ENCODE peak calls at places on chromosomes 13 and 19, in ten cellular contexts. C, U, X, W, L, J, D, F, V and T are unnamed samples. For H3K9me3, the result is how much of the 10 kb centered on the place peaks cover.

GRCh38 chr19:6529937-6530384 is 865 bp upstream of the TNFSF9 start:
- DNase-seq in W (no peak), C (no peak), U (no peak), L (no peak), F (no peak), V (no peak), X (no peak), J (no peak), D (no peak), T (no peak)

GRCh38 chr13:30869491-30869890 is 36.6 kb upstream of the MEDAG start:
- DNase-seq in L (no peak), X (no peak), U (peak), D (no peak), V (no peak), C (no peak), F (no peak), J (no peak), W (peak), T (peak)

GRCh38 chr13:95564948-95565347 is 12.4 kb downstream of the CLDN10 start:
- DNase-seq in V (no peak), F (no peak), X (no peak), W (peak), D (no peak), U (no peak), J (no peak), L (no peak), C (no peak), T (no peak)

GRCh38 chr19:5937550-5937949 is 23.5 kb downstream of the CAPS start:
- DNase-seq in L (no peak), W (no peak), X (no peak), F (no peak), J (no peak), D (no peak), C (no peak), U (no peak), V (no peak), T (no peak)

GRCh38 chr13:102799544-102800144 is 725 bp downstream of the BIVM start:
- DNase-seq in F (peak), U (peak), C (peak), X (no peak), D (no peak), J (peak), V (peak), L (no peak), W (peak), T (peak)

GRCh38 chr13:114089341-114089740 is 43.1 kb downstream of the RASA3 start:
- DNase-seq in D (peak), L (peak), J (peak), V (no peak), X (no peak), U (no peak), W (no peak), C (no peak), F (no peak), T (peak)

GRCh38 chr19:30320466-30320865 is 51.7 kb upstream of the ZNF536 start:
- DNase-seq in D (no peak), F (no peak), L (peak), W (no peak), X (no peak), U (no peak), C (no peak), V (no peak), J (no peak), T (no peak)

GRCh38 chr19:44788971-44789370 is 11.3 kb downstream of the CBLC start:
- DNase-seq in C (no peak), L (no peak), J (no peak), X (no peak), V (no peak), W (no peak), F (no peak), U (no peak), D (no peak), T (no peak)

GRCh38 chr19:19186742-19187141 is 5.2 kb downstream of the BORCS8 start:
- DNase-seq in W (no peak), D (no peak), F (no peak), C (no peak), U (no peak), V (no peak), X (no peak), J (no peak), L (no peak), T (no peak)

GRCh38 chr13:97259787-97260641 is 37.9 kb downstream of the MBNL2 start:
- DNase-seq in V (peak), L (peak), X (no peak), D (no peak), F (no peak), J (no peak), C (no peak), U (peak), W (peak), T (peak)

GRCh38 chr13:43988302-43988701 is 108.6 kb downstream of the LACC1 start:
- DNase-seq in U (no peak), W (no peak), J (no peak), D (no peak), L (no peak), C (no peak), X (no peak), F (no peak), V (no peak), T (no peak)

GRCh38 chr13:69903081-69903480 is 204.5 kb upstream of the ATXN8OS start:
- DNase-seq in F (no peak), W (no peak), L (no peak), J (no peak), X (no peak), U (no peak), D (no peak), V (no peak), C (no peak), T (no peak)

GRCh38 chr13:50715402-50716146 is 127.9 kb downstream of the DLEU7 start:
- DNase-seq in J (no peak), V (no peak), X (no peak), L (peak), W (no peak), D (no peak), F (no peak), U (peak), C (no peak), T (peak)

GRCh38 chr19:18120127-18120526 is 22.5 kb downstream of the MAST3 start:
- DNase-seq in D (no peak), W (no peak), F (no peak), X (no peak), L (no peak), C (no peak), U (no peak), J (no peak), V (no peak), T (no peak)

GRCh38 chr19:18118420-18119242 is 21.1 kb downstream of the MAST3 start:
- DNase-seq in F (peak), L (no peak), C (no peak), U (no peak), V (no peak), W (peak), X (no peak), J (no peak), D (no peak), T (no peak)

GRCh38 chr19:18119243-18120105 is 21.9 kb downstream of the MAST3 start:
- DNase-seq in U (no peak), W (no peak), F (no peak), X (no peak), D (no peak), C (no peak), J (no peak), L (no peak), V (no peak), T (no peak)

GRCh38 chr19:18117364-18117691 is 19.8 kb downstream of the MAST3 start:
- DNase-seq in L (no peak), F (no peak), U (no peak), J (no peak), W (no peak), V (no peak), X (no peak), D (no peak), C (no peak), T (no peak)

GRCh38 chr19:18117692-18118378 is 20.3 kb downstream of the MAST3 start:
- DNase-seq in V (peak), J (peak), W (peak), X (peak), D (peak), F (peak), C (peak), L (peak), U (peak), T (peak)
- TF ChIP-seq CTCF in V (no peak), J (no peak), W (peak), X (no peak), D (no peak), F (no peak), C (no peak), L (no peak), U (no peak), T (no peak)

DNA sequence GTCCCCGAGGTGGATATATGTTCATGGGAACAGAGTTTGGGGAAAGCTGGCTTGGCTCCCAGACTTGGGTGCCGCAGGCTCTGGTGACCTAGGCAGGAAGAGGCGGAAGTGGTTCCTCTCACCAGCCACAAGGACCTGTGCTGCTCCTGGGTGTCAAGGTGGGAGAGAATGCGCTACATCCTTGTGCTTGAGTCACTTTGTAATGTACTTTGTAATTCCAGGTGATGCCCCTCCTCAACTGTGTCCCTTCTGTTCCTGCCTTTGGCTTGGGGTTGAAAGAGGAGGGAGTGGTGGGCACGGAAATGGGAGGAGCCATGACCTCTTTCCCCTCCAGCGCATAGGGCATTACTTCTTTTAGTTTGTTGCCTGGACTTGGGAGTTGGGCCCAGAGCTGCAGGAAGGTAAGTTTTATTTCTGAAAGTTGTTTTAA is 10.9 kb downstream of the GARRE1 start:
- DNase-seq in C (no peak), X (peak), U (peak), F (peak), D (peak), J (no peak), L (no peak), W (no peak), V (no peak), T (no peak)
- TF ChIP-seq POLR2A in C (no peak), X (no peak), U (peak), F (no peak), D (peak), J (no peak), L (no peak), W (no peak), V (no peak), T (peak)

GRCh38 chr19:58212336-58213074 is 16.2 kb upstream of the ZNF544 start:
- DNase-seq in D (no peak), V (peak), W (no peak), F (no peak), C (no peak), J (no peak), L (no peak), X (no peak), U (no peak), T (no peak)

GRCh38 chr19:58218899-58219298 is 9.8 kb upstream of the ZNF544 start:
- DNase-seq in D (no peak), V (peak), C (no peak), W (no peak), F (no peak), L (no peak), U (no peak), J (no peak), X (no peak), T (no peak)

GRCh38 chr19:58213075-58213369 is 15.7 kb upstream of the ZNF544 start:
- DNase-seq in V (no peak), U (no peak), C (no peak), L (no peak), W (no peak), F (no peak), D (no peak), J (no peak), X (no peak), T (no peak)

GRCh38 chr19:58217069-58217481 is 11.6 kb upstream of the ZNF544 start:
- DNase-seq in L (no peak), F (no peak), V (no peak), X (no peak), U (no peak), J (no peak), W (no peak), C (no peak), D (no peak), T (no peak)

GRCh38 chr19:58217607-58218391 is 10.9 kb upstream of the ZNF544 start:
- DNase-seq in V (no peak), J (no peak), F (no peak), U (no peak), L (no peak), X (no peak), C (no peak), W (no peak), D (no peak), T (no peak)
- H3K9me3 ChIP-seq in V (half or more), J (half or more), F (under half), U (half or more), L (under half), X (half or more), C (under half), W (half or more), D (under half), T (under half)

DNA sequence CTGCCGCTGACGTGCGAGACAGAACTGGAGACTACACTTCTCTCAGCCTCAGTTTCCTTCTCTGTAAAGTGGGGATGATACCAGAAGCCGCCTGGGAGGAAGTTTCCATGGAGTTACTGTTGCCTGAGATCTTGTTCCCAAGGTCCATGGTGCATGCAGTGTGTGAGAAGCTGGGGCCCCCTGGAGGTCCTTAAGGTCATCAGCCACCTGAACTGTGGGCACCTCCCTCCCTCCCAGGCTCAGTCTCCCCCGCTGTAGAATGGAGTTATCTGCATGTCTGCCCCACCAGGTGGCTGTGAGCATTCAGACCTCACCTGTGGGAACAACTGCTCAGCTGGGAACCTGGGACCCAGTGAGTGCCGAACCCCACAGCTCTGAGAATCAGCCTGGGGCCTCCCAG is 2.7 kb downstream of the CRX start:
- DNase-seq in X (no peak), L (no peak), D (no peak), U (no peak), V (no peak), W (no peak), J (no peak), C (no peak), F (no peak), T (no peak)
- TF ChIP-seq CTCF in X (no peak), L (no peak), D (no peak), U (no peak), V (no peak), W (no peak), J (no peak), C (no peak), F (no peak), T (no peak)

GRCh38 chr19:41872384-41872774 is 4.7 kb upstream of the CD79A start:
- DNase-seq in U (no peak), X (no peak), C (no peak), V (no peak), F (no peak), J (no peak), L (no peak), D (no peak), W (no peak), T (no peak)
- TF ChIP-seq POLR2A in U (no peak), X (no peak), C (no peak), V (no peak), F (no peak), J (no peak), L (no peak), D (no peak), W (no peak), T (no peak)

DNA sequence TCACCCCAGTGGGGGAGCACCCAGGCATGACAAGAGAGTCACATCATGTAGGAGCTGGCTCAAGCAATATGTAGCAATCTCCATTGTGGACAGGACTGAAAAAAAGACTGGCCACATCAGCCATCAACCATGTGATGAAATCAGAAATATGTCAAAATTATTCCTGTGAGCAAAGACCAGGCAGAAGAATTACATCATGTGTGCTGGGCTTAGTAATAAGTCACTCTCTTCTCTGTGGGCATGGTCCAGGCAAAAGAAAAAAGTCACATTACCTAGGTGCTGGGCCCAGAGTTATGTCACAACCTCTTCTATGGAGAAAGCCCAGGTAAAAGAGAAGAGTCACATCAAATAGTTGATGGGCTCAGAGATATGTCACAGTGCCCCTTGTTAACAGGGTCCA is 28.3 kb upstream of the ZNF729 start:
- DNase-seq in W (no peak), F (no peak), J (no peak), L (no peak), D (no peak), X (no peak), U (no peak), C (no peak), V (no peak), T (no peak)
- H3K9me3 ChIP-seq in W (under half), F (under half), J (under half), L (under half), D (under half), X (under half), U (under half), C (under half), V (under half), T (under half)

DNA sequence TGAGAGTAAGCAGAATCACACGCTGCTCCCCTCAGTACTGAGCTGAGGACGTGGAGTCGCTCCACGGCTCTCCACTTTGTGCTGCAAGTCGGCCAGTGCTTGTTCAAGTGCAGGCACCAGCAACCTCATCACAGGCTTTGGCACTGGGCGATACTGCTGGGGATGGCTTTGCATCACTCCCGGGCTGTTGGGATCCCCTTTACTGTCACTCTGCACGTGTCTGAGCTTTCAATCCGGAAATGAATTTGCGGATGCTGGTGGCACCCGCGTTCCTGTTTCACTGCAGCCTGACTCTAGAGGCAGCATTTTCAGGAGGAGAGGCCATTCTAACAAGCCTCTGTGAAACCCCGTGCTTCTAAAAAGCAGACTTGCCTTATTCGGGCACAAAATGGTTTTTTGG is 19.1 kb downstream of the SMARCA4 start:
- DNase-seq in D (no peak), U (no peak), V (no peak), W (no peak), F (no peak), L (no peak), C (no peak), X (no peak), J (peak), T (no peak)
- TF ChIP-seq CTCF in D (no peak), U (no peak), V (no peak), W (no peak), F (no peak), L (no peak), C (no peak), X (no peak), J (no peak), T (no peak)

GRCh38 chr19:48806818-48807589 is 3.8 kb downstream of the BCAT2 start:
- DNase-seq in F (peak), C (no peak), V (peak), U (no peak), J (peak), D (no peak), X (no peak), W (peak), L (no peak), T (no peak)
- TF ChIP-seq POLR2A in F (peak), C (no peak), V (no peak), U (no peak), J (peak), D (no peak), X (no peak), W (no peak), L (no peak), T (no peak)